ENCODE peak calls at places on chromosomes 16 and 17, in five cellular contexts. J, E, B, T and O are unnamed samples.

GRCh38 chr17:27782791-27783206 is 17.5 kb downstream of the NOS2 start:
- DNase-seq in T (no peak), E (no peak), B (no peak), J (no peak), O (peak)

GRCh38 chr17:80796430-80796861 is 195.2 kb upstream of the CHMP6 start:
- DNase-seq in E (no peak), B (no peak), J (no peak), T (no peak), O (no peak)

GRCh38 chr16:2520784-2521577 is 810 bp downstream of the AMDHD2 start:
- DNase-seq in E (peak), B (peak), T (no peak), J (peak), O (peak)

GRCh38 chr16:2033057-2033911 is 6.6 kb downstream of the NHERF2 start:
- DNase-seq in T (no peak), J (no peak), E (no peak), B (peak), O (peak)

GRCh38 chr17:29241015-29241963 is 5.4 kb upstream of the CRYBA1 start:
- DNase-seq in B (peak), J (no peak), E (peak), T (no peak), O (peak)

GRCh38 chr17:30790279-30790678 is 34.2 kb downstream of the CRLF3 start:
- DNase-seq in E (no peak), T (no peak), J (no peak), B (no peak), O (no peak)

GRCh38 chr17:38654411-38655398 is 20.1 kb downstream of the EPOP start:
- DNase-seq in B (no peak), J (no peak), T (no peak), E (no peak), O (no peak)

GRCh38 chr16:58501242-58502131 is 1.5 kb downstream of the NDRG4 start:
- DNase-seq in J (peak), E (peak), T (no peak), B (peak), O (peak)

GRCh38 chr16:57985204-57986121 is 14.5 kb upstream of the CNGB1 start:
- DNase-seq in E (no peak), T (no peak), J (no peak), B (no peak), O (peak)

GRCh38 chr17:48546924-48547838 is 2.3 kb upstream of the HOXB2 start:
- DNase-seq in J (no peak), B (no peak), T (no peak), E (peak), O (no peak)

GRCh38 chr17:40176409-40177110 is 710 bp upstream of the RAPGEFL1 start:
- DNase-seq in E (no peak), T (no peak), J (no peak), B (no peak), O (no peak)

GRCh38 chr17:69874220-69874670 is 200.8 kb upstream of the KCNJ16 start:
- DNase-seq in E (peak), J (no peak), B (no peak), T (no peak), O (no peak)

GRCh38 chr16:21302454-21302853 is 24.4 kb upstream of the CRYM start:
- DNase-seq in B (no peak), J (no peak), E (peak), T (no peak), O (no peak)

GRCh38 chr17:2701161-2701995 is 10.2 kb downstream of the CLUH start:
- DNase-seq in J (no peak), B (no peak), T (peak), E (no peak), O (peak)

GRCh38 chr17:55458977-55459376 is 37.3 kb upstream of the MMD start:
- DNase-seq in B (no peak), T (no peak), E (peak), J (no peak), O (no peak)

GRCh38 chr16:67254809-67255552 is 6.2 kb downstream of the SLC9A5 start:
- DNase-seq in E (no peak), B (no peak), T (no peak), J (no peak), O (no peak)

GRCh38 chr16:4324871-4325740 is 9.2 kb downstream of the GLIS2 start:
- DNase-seq in B (no peak), J (no peak), T (no peak), E (no peak), O (peak)

GRCh38 chr17:79942591-79943353 is 92.9 kb downstream of the TBC1D16 start:
- DNase-seq in B (peak), J (no peak), T (no peak), E (peak), O (no peak)

GRCh38 chr16:87740441-87740840 is 25.3 kb downstream of the KLHDC4 start:
- DNase-seq in J (no peak), T (no peak), B (no peak), E (no peak), O (no peak)

GRCh38 chr17:19017804-19018599 is 13.4 kb upstream of the FAM83G start:
- DNase-seq in T (no peak), J (no peak), E (no peak), B (no peak), O (no peak)

GRCh38 chr17:76384987-76385891 is 830 bp downstream of the SPHK1 start:
- DNase-seq in B (peak), E (peak), T (no peak), J (no peak), O (peak)

GRCh38 chr17:41785876-41786226 is 660 bp downstream of the JUP start:
- DNase-seq in E (peak), J (no peak), T (no peak), B (no peak), O (no peak)

GRCh38 chr16:83336630-83337029 is 471.1 kb upstream of the HSBP1 start:
- DNase-seq in E (no peak), T (no peak), J (no peak), B (no peak), O (no peak)

GRCh38 chr16:59540621-59541020 is 806.5 kb upstream of the GOT2 start:
- DNase-seq in J (no peak), E (no peak), T (no peak), B (no peak), O (no peak)

GRCh38 chr17:56108811-56109284 is 44.4 kb upstream of the ANKFN1 start:
- DNase-seq in J (no peak), T (no peak), B (no peak), E (peak), O (no peak)

GRCh38 chr16:87543436-87544191 is 50.8 kb upstream of the ZCCHC14 start:
- DNase-seq in T (no peak), E (no peak), B (no peak), J (no peak), O (no peak)